ENCODE peak calls at places on chromosome 7, in four cellular contexts. T is pancreas, O is A549, F is ovary. J is an unnamed sample.
A peak's percentile ranks its signal among the peaks of the same experiment; 100 is the strongest.

GRCh38 chr7:104156842-104157277 is 51.0 kb downstream of the ORC5 start:
- DNase-seq in F (no peak), O (peak; percentile 48), T (no peak), J (no peak)

GRCh38 chr7:118995395-118995794 is 770.9 kb downstream of the ANKRD7 start:
- DNase-seq in O (no peak), F (no peak), T (no peak), J (no peak)

GRCh38 chr7:31882187-31882586 is 188.0 kb downstream of the PDE1C start:
- DNase-seq in O (peak; percentile 41), F (no peak), T (no peak), J (no peak)

GRCh38 chr7:117010375-117011133 is 57.3 kb downstream of the ST7 start:
- DNase-seq in O (no peak), T (no peak), F (no peak), J (no peak)

GRCh38 chr7:47333131-47333887 is 248.6 kb downstream of the TNS3 start:
- DNase-seq in F (no peak), T (no peak), O (no peak), J (no peak)

GRCh38 chr7:80942261-80943041 is 23.6 kb upstream of the SEMA3C start:
- DNase-seq in O (peak; percentile 99), T (no peak), F (peak; percentile 33), J (no peak)

GRCh38 chr7:150431839-150432658 is 18.4 kb upstream of the GIMAP8 start:
- DNase-seq in O (no peak), T (no peak), F (no peak), J (no peak)

GRCh38 chr7:70355591-70356323 is 757.5 kb downstream of the AUTS2 start:
- DNase-seq in F (no peak), T (no peak), O (no peak), J (no peak)

GRCh38 chr7:1638113-1638726 is 31.9 kb upstream of the ELFN1 start:
- DNase-seq in O (no peak), F (no peak), T (no peak), J (no peak)

GRCh38 chr7:131557521-131558385 is 1.3 kb upstream of the PODXL start:
- DNase-seq in O (no peak), F (peak; percentile 49), T (peak; percentile 65), J (no peak)

GRCh38 chr7:70582921-70583895 is 548.7 kb upstream of the GALNT17 start:
- DNase-seq in F (no peak), O (no peak), T (no peak), J (no peak)

GRCh38 chr7:116173051-116174028 is 37.0 kb upstream of the TES start:
- DNase-seq in O (peak; percentile 73), F (no peak), T (no peak), J (peak; percentile 65)

GRCh38 chr7:29091121-29091601 is 55.2 kb downstream of the CPVL start:
- DNase-seq in T (no peak), O (no peak), F (peak; percentile 56), J (no peak)

GRCh38 chr7:118286131-118286530 is 61.6 kb downstream of the ANKRD7 start:
- DNase-seq in O (no peak), F (no peak), T (no peak), J (no peak)

GRCh38 chr7:148722340-148723165 is 23.9 kb downstream of the CUL1 start:
- DNase-seq in O (no peak), T (no peak), F (peak; percentile 41), J (no peak)

GRCh38 chr7:123665896-123666295 is 10.2 kb downstream of the LMOD2 start:
- DNase-seq in F (no peak), O (no peak), T (no peak), J (no peak)

GRCh38 chr7:39811161-39811614 is 138.9 kb upstream of the CDK13 start:
- DNase-seq in F (no peak), T (no peak), O (peak; percentile 35), J (no peak)

GRCh38 chr7:94620703-94621118 is 35.2 kb downstream of the SGCE start:
- DNase-seq in O (peak; percentile 79), F (peak; percentile 65), T (peak; percentile 28), J (no peak)

GRCh38 chr7:36533717-36534116 is 144.1 kb downstream of the ANLN start:
- DNase-seq in F (no peak), O (no peak), T (no peak), J (no peak)

GRCh38 chr7:26066736-26067135 is 85.3 kb upstream of the NFE2L3 start:
- DNase-seq in T (no peak), F (no peak), O (no peak), J (no peak)

GRCh38 chr7:126698446-126698845 is 554.3 kb downstream of the GRM8 start:
- DNase-seq in O (no peak), T (no peak), F (no peak), J (no peak)

GRCh38 chr7:30842542-30843451 is 68.9 kb upstream of the AQP1 start:
- DNase-seq in F (no peak), O (no peak), T (no peak), J (no peak)

GRCh38 chr7:39659356-39660013 is 36.1 kb downstream of the RALA start:
- DNase-seq in O (no peak), F (no peak), T (no peak), J (no peak)

GRCh38 chr7:18566829-18567228 is 71.3 kb downstream of the HDAC9 start:
- DNase-seq in O (no peak), F (no peak), T (no peak), J (no peak)

GRCh38 chr7:40200791-40201190 is 66.0 kb downstream of the SUGCT start:
- DNase-seq in T (no peak), O (no peak), F (no peak), J (no peak)

GRCh38 chr7:104098890-104099289 is 108.9 kb downstream of the ORC5 start:
- DNase-seq in T (no peak), F (no peak), O (no peak), J (no peak)

GRCh38 chr7:24731313-24731712 is 26.0 kb downstream of the GSDME start:
- DNase-seq in O (no peak), F (no peak), T (no peak), J (no peak)

GRCh38 chr7:50356945-50357268 is 52.4 kb downstream of the IKZF1 start:
- DNase-seq in T (no peak), O (no peak), F (no peak), J (no peak)

GRCh38 chr7:38975944-38976392 is 1.7 kb upstream of the POU6F2 start:
- DNase-seq in O (no peak), T (peak; percentile 69), F (peak; percentile 12), J (no peak)

GRCh38 chr7:99380032-99380822 is 5.7 kb downstream of the ARPC1B start:
- DNase-seq in O (no peak), T (no peak), F (no peak), J (peak; percentile 62)

GRCh38 chr7:42227931-42228591 is 8.9 kb downstream of the GLI3 start:
- DNase-seq in O (no peak), F (peak; percentile 27), T (peak; percentile 43), J (no peak)

GRCh38 chr7:88344956-88345832 is 38.5 kb upstream of the STEAP4 start:
- DNase-seq in F (peak; percentile 9), T (peak; percentile 53), O (peak; percentile 43), J (no peak)

GRCh38 chr7:38775503-38775902 is 133.5 kb downstream of the VPS41 start:
- DNase-seq in O (no peak), T (no peak), F (no peak), J (no peak)

GRCh38 chr7:119341822-119342221 is 931.2 kb upstream of the KCND2 start:
- DNase-seq in T (no peak), O (no peak), F (no peak), J (no peak)

GRCh38 chr7:73303546-73303945 is 5.1 kb downstream of the NSUN5 start:
- DNase-seq in F (no peak), O (no peak), T (no peak), J (no peak)

GRCh38 chr7:102418603-102419002 is 14.8 kb upstream of the ORAI2 start:
- DNase-seq in T (no peak), O (no peak), F (no peak), J (no peak)
- H3K4me1 ChIP-seq in T (no peaks in the 10 kb centered on the region), O (peaks cover 4% of the 10 kb centered on the region), F (no peaks in the 10 kb centered on the region), J (peaks cover 76% of the 10 kb centered on the region)

DNA sequence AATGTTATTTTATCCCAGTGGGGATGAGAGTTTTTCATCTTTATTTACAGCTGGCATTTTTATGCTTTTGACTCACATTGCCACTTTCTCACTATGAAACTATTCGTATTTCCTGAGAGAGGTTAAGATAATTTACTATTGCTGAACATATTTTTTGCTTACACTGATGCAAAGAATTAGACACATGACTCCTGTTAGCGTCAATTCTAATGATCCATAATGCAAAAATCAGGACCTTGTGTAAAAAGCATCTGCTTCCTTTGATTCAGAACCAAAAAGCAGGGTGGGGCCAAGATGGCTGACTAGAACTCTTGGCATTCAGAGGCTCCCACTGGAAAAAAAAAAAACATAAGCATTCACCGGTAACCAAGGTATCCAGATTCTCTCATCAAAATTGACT is 464.8 kb downstream of the SEMA3D start:
- DNase-seq in O (no peak), T (no peak), F (no peak), J (no peak)
- H3K4me3 ChIP-seq in O (no peak overlapping the region), T (no peak overlapping the region), F (no peak overlapping the region), J (no peak overlapping the region)

DNA sequence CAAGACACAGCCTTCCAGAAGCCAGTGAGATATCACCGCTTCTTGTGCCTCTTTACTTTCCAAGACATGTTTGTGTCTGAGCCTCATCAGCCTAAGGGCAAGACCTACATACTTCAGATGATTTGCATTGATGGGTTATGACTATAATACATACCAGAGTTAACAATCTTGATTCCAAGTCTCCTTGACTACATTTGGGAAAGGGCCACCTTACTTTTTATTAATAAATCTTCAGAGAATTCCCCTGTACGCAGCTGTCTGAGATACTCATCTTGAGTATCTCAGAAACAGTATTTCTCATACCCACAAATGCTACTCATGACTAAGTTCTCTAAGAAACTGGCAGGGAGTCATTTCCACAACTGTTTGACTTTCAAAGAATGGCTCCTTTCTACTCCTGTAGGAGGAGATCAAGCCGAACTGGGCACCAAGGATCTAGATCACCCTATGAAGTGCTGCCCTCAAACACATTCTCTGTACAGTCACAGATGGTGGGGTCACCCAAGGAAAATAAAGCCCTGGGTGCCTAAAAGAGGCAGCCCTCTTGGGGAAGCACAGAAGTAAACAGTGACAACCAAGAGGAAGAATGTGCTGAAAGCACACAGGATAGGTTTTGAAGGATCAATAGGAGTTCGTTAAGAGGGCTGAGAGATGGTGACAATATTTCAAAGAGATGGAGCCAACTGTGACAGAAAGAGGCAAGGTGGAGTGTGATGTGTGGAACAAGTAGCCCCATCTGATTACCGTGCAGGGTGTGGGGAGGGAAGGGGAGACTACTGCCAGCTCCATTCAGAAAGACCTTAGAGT is 138.9 kb downstream of the JAZF1 start:
- DNase-seq in O (peak; percentile 87), F (no peak), T (no peak), J (no peak)
- H3K4me1 ChIP-seq in O (peaks cover 73% of the 10 kb centered on the region), F (peaks cover 3% of the 10 kb centered on the region), T (no peaks in the 10 kb centered on the region), J (no peaks in the 10 kb centered on the region)

GRCh38 chr7:95919574-95919973 is 147.2 kb downstream of the DYNC1I1 start:
- DNase-seq in F (no peak), O (no peak), T (no peak), J (no peak)

GRCh38 chr7:95916573-95917371 is 144.4 kb downstream of the DYNC1I1 start:
- DNase-seq in T (peak; percentile 85), O (peak; percentile 60), F (peak; percentile 74), J (peak; percentile 47)

GRCh38 chr7:95910341-95910740 is 138.0 kb downstream of the DYNC1I1 start:
- DNase-seq in T (no peak), O (no peak), F (no peak), J (no peak)

GRCh38 chr7:95917622-95918021 is 145.3 kb downstream of the DYNC1I1 start:
- DNase-seq in O (no peak), F (no peak), T (no peak), J (no peak)

GRCh38 chr7:95915731-95916130 is 143.4 kb downstream of the DYNC1I1 start:
- DNase-seq in O (no peak), F (no peak), T (no peak), J (no peak)
- H3K4me3 ChIP-seq in O (no peak overlapping the region), F (peak overlapping the region; percentile 10), T (no peak overlapping the region), J (no peak overlapping the region)

GRCh38 chr7:44467217-44467548 is 23.3 kb downstream of the NUDCD3 start:
- DNase-seq in O (no peak), T (no peak), F (no peak), J (no peak)
- H3K4me1 ChIP-seq in O (no peaks in the 10 kb centered on the region), T (no peaks in the 10 kb centered on the region), F (peaks cover 8% of the 10 kb centered on the region), J (peaks cover 41% of the 10 kb centered on the region)

J was measured in CD4-positive, alpha-beta memory T cell.